ENCODE peak calls at places on chromosomes 1 and 21, in five cellular contexts. E is CD8-positive, alpha-beta memory T cell; N is fibroblast of lung; G is tibial nerve; F is heart right ventricle. Q is an unnamed sample. For H3K27me3, H3K9me3 and H3K4me1, the result is how much of the 10 kb centered on the place peaks cover.

GRCh38 chr21:46394819-46395152 is 63.9 kb upstream of the DIP2A start:
- DNase-seq in E (no peak), N (no peak), G (no peak), F (no peak), Q (no peak)

GRCh38 chr1:207461649-207462048 is 7.5 kb downstream of the CR2 start:
- DNase-seq in E (no peak), N (no peak), G (no peak), F (no peak), Q (no peak)

GRCh38 chr1:164562947-164563346 is 4.0 kb downstream of the PBX1 start:
- DNase-seq in E (no peak), N (peak), G (no peak), F (no peak), Q (no peak)

GRCh38 chr1:25797939-25798338 is 2.1 kb upstream of the SELENON start:
- DNase-seq in E (no peak), N (no peak), G (no peak), F (no peak), Q (no peak)

GRCh38 chr1:161784963-161785362 is 18.8 kb downstream of the ATF6 start:
- DNase-seq in E (no peak), N (no peak), G (no peak), F (peak), Q (no peak)

GRCh38 chr1:203520315-203520714 is 26.4 kb downstream of the OPTC start:
- DNase-seq in E (no peak), N (peak), G (no peak), F (no peak), Q (no peak)

GRCh38 chr1:6447818-6448748 is 17.9 kb downstream of the TNFRSF25 start:
- DNase-seq in E (peak), N (no peak), G (no peak), F (no peak), Q (no peak)

GRCh38 chr21:35316933-35317332 is 267.8 kb upstream of the RUNX1 start:
- DNase-seq in E (no peak), N (peak), G (no peak), F (no peak), Q (no peak)

GRCh38 chr1:162070825-162071224 is 1.3 kb downstream of the NOS1AP start:
- DNase-seq in E (no peak), N (no peak), G (no peak), F (no peak), Q (no peak)

GRCh38 chr1:232209357-232209756 is 420.6 kb downstream of the SIPA1L2 start:
- DNase-seq in E (no peak), N (no peak), G (no peak), F (no peak), Q (no peak)

GRCh38 chr1:225848044-225848955 is 33.9 kb downstream of the TMEM63A start:
- DNase-seq in E (peak), N (no peak), G (no peak), F (no peak), Q (no peak)

GRCh38 chr1:31122779-31123178 is 57.3 kb upstream of the PUM1 start:
- DNase-seq in E (no peak), N (peak), G (no peak), F (no peak), Q (no peak)

GRCh38 chr1:247746391-247746935 is 1.5 kb downstream of the OR14A2 start:
- DNase-seq in E (no peak), N (no peak), G (no peak), F (no peak), Q (no peak)

GRCh38 chr1:6466023-6466422 is at the start of gene TNFRSF25:
- DNase-seq in E (peak), N (no peak), G (no peak), F (no peak), Q (no peak)

GRCh38 chr1:192539450-192540132 is 36.0 kb upstream of the RGS1 start:
- DNase-seq in E (no peak), N (peak), G (no peak), F (no peak), Q (no peak)

GRCh38 chr1:56508523-56508983 is 70.8 kb downstream of the PLPP3 start:
- DNase-seq in E (no peak), N (peak), G (peak), F (peak), Q (no peak)

GRCh38 chr1:10824821-10825540 is 28.5 kb upstream of the CASZ1 start:
- DNase-seq in E (no peak), N (peak), G (no peak), F (no peak), Q (no peak)

GRCh38 chr1:222416001-222416791 is 131.7 kb downstream of the HHIPL2 start:
- DNase-seq in E (no peak), N (no peak), G (no peak), F (no peak), Q (no peak)

GRCh38 chr1:62716397-62716796 is 28.2 kb upstream of the DOCK7 start:
- DNase-seq in E (no peak), N (no peak), G (no peak), F (no peak), Q (no peak)

DNA sequence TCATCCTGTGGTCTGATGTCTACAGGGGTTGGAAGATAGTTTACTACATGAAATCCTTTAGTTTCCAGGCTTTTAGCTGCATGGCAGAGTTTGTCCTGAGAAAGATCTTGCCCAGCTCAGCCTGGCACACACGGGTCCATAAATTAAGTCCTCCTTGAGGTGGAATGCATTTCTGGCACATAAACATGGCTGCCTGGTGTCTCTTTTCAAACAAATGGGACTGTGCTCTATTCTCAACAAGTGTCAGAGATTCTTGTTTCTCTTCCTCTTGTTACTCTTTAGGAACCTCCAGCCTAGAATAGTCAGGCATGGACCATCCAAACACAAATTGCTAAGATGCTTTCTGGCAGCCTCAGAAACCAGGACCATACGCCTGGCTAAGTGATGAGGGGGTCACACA is 31.7 kb upstream of the NRDC start:
- DNase-seq in E (no peak), N (no peak), G (no peak), F (no peak), Q (no peak)
- H3K27me3 ChIP-seq in E (under half), N (under half), G (under half), F (half or more), Q (under half)

GRCh38 chr1:54163051-54163450 is 10.3 kb upstream of the CDCP2 start:
- DNase-seq in E (no peak), N (no peak), G (no peak), F (no peak), Q (no peak)
- H3K9me3 ChIP-seq in E (under half), N (under half), G (under half), F (under half), Q (under half)

GRCh38 chr1:24195146-24195545 is 8.1 kb upstream of the IFNLR1 start:
- DNase-seq in E (no peak), N (no peak), G (no peak), F (no peak), Q (no peak)
- H3K4me1 ChIP-seq in E (under half), N (under half), G (under half), F (under half), Q (under half)

GRCh38 chr1:227951624-227952373 is 4.1 kb upstream of the WNT9A start:
- DNase-seq in E (no peak), N (no peak), G (no peak), F (no peak), Q (no peak)
- H3K27me3 ChIP-seq in E (under half), N (under half), G (under half), F (under half), Q (under half)

GRCh38 chr1:160504651-160505050 is 18.4 kb downstream of the SLAMF6 start:
- DNase-seq in E (no peak), N (no peak), G (no peak), F (no peak), Q (no peak)

GRCh38 chr1:160500321-160500990 is 22.6 kb downstream of the SLAMF6 start:
- DNase-seq in E (no peak), N (no peak), G (no peak), F (no peak), Q (no peak)

GRCh38 chr1:160499631-160500030 is 23.4 kb downstream of the SLAMF6 start:
- DNase-seq in E (no peak), N (no peak), G (no peak), F (no peak), Q (no peak)

GRCh38 chr1:160503087-160503486 is 20.0 kb downstream of the SLAMF6 start:
- DNase-seq in E (no peak), N (no peak), G (no peak), F (no peak), Q (no peak)
- H3K9me3 ChIP-seq in E (under half), N (under half), G (under half), F (under half), Q (under half)

DNA sequence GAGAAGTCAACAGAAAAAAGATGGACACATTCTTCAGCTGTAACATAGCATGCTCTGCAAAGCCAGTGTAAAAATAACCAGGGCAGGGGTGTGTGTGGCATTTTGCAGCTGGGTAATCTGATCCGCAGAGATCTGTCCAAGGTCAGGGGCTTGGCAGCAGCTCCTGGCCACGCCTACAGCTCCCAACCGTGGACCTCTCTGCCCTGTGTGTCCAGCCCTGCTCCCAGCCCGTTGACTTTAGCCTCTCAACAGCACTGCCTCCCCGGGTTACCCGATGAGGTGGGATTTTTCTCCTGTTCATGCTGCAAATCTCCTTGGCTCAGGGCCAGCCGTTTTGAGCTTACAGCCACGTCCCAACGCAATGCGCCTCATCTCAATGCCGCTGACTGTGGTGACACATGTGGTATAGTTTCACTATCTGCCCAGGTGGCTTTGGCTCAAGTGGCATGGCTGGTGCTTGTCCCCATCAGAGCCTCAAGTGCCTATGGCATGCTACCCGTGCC is 68.1 kb downstream of the VWA5B1 start:
- DNase-seq in E (no peak), N (peak), G (no peak), F (peak), Q (no peak)
- H3K4me1 ChIP-seq in E (under half), N (under half), G (under half), F (under half), Q (under half)

GRCh38 chr1:53516181-53516580 is 57.0 kb downstream of the DMRTB1 start:
- DNase-seq in E (no peak), N (no peak), G (no peak), F (no peak), Q (no peak)
- H3K27me3 ChIP-seq in E (under half), N (under half), G (under half), F (under half), Q (under half)

GRCh38 chr1:152904688-152905440 is 3.5 kb upstream of the IVL start:
- DNase-seq in E (no peak), N (no peak), G (no peak), F (no peak), Q (no peak)

GRCh38 chr1:152899027-152899426 is 9.3 kb upstream of the IVL start:
- DNase-seq in E (no peak), N (no peak), G (no peak), F (no peak), Q (no peak)

GRCh38 chr1:152906023-152906565 is 2.3 kb upstream of the IVL start:
- DNase-seq in E (no peak), N (peak), G (no peak), F (no peak), Q (no peak)

GRCh38 chr1:152901631-152902030 is 6.7 kb upstream of the IVL start:
- DNase-seq in E (no peak), N (no peak), G (no peak), F (no peak), Q (no peak)

DNA sequence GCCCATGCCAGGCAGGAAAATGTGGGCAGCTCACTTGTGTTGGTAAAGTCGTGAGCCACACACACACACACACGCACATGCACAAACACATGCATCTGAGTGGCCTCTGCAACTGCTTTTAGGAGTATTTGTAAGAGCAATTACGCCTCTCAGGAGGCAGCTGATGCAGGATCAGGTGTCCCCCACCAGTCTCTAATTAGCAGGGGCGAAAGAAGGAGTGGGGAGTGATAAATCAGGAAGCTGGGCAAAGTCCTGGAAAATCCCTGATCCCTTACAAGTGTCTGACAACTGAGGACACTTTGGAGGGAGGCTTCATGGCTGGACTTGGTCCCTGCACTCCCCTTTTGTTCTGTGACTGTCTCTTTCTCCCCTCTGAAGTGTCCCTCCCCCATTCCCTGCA is 5.7 kb upstream of the IVL start:
- DNase-seq in E (no peak), N (no peak), G (no peak), F (no peak), Q (no peak)
- H3K9me3 ChIP-seq in E (under half), N (under half), G (under half), F (under half), Q (under half)

DNA sequence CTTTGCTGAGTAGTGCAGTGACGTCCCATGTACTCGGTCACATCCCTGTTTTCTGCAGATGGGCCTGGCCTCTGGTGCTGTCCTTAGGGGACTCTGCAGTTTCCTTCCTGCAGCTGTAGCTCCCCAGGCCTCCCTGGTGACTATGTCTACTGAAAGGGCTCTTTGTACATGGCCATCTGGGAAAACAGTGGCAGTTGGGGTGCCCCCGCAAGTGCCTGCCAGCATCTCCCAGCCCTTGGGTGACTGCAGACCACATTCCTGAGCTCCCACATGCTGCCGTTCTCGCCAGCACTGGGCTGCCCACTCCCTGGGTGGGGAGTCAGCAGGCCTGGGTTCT is 37.5 kb upstream of the KCNA10 start:
- DNase-seq in E (no peak), N (no peak), G (peak), F (peak), Q (no peak)
- H3K4me1 ChIP-seq in E (under half), N (under half), G (under half), F (under half), Q (under half)